ENCODE peak calls at places on chromosomes 11 and 22, in seven cellular contexts. T is fibroblast of the aortic adventitia, U is mammary epithelial cell, B is suprapubic skin, C is ovary, G is A673, O is coronary artery. S is an unnamed sample.

GRCh38 chr11:109808569-109808968 is 284.6 kb upstream of the ZC3H12C start:
- DNase-seq in B (no peak), T (peak), O (no peak), U (peak), C (no peak), G (peak), S (peak)

GRCh38 chr11:72758304-72758689 is 6.1 kb upstream of the ARAP1 start:
- DNase-seq in C (no peak), U (no peak), B (no peak), T (no peak), O (no peak), G (no peak), S (no peak)

GRCh38 chr11:66879583-66879982 is 22.7 kb downstream of the LRFN4 start:
- DNase-seq in C (no peak), U (no peak), O (no peak), T (no peak), G (no peak), B (no peak), S (no peak)

GRCh38 chr11:6656936-6657335 is 1.3 kb upstream of the DCHS1 start:
- DNase-seq in C (no peak), U (no peak), G (no peak), O (no peak), T (no peak), B (no peak), S (no peak)

GRCh38 chr11:129846508-129847335 is 31.1 kb downstream of the TMEM45B start:
- DNase-seq in U (peak), C (no peak), O (no peak), B (no peak), T (peak), G (no peak), S (peak)

GRCh38 chr11:81874627-81875026 is 859.0 kb downstream of the FAM181B start:
- DNase-seq in B (no peak), G (peak), T (no peak), O (no peak), C (no peak), U (no peak), S (no peak)

GRCh38 chr22:41831828-41832552 is 915 bp upstream of the SREBF2 start:
- DNase-seq in G (peak), C (no peak), U (no peak), T (peak), O (no peak), B (no peak), S (no peak)

GRCh38 chr11:45798793-45799441 is 6.0 kb upstream of the SLC35C1 start:
- DNase-seq in G (no peak), C (no peak), T (no peak), U (no peak), O (no peak), B (no peak), S (no peak)

DNA sequence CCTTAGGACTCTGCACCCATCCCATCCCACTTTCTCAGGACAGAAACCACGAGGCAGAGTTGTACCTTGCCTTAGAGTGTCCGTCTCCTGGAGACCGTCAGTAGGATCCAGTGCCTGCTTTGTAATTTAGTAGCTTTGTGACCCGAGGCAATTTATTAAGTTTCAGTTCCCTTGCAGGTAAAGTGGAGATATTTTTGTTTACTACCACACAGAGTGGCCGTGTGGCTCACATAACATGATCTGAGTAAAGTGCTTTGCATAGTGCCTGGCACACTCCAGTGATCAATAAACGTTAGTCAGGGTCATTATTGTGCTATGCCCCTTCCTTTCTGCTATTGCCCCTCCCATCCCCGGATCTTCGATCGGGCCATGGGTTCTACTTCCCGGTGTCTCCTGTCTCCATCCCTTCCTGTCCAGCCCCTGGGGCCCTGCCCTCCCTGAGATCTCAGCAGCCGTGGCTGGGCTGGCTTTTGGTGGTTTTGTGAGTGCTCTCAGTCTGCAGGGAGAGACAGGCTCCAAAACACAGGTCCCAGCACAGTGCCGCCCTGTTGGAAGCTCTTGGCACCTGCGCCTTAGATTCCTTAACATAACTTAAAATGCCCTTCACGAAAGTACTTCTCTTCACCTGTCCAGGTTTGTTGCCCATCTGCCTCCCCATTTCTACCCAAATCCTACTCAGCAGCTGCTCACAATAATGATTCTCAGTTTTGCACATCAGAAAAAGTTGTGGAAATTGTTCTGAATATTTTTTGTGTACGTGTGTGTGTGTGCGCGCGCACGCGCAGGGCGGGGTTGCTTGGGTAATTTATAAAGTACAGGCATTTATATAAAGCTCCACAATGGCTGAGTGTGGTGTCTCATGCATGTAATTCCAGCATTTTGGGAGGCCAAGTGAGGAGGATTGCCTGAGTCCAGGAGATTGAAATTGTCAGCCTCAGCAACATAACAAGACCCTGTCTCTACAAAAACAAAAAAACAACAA is 753.7 kb downstream of the NTM start:
- DNase-seq in O (no peak), T (no peak), B (no peak), U (no peak), C (no peak), G (no peak), S (no peak)
- TF ChIP-seq CTCF in O (no peak), T (no peak), B (no peak), U (peak), C (no peak), G (peak), S (no peak)

GRCh38 chr11:34655335-34656008 is 34.6 kb downstream of the EHF start:
- DNase-seq in U (peak), C (no peak), T (peak), B (no peak), O (no peak), G (no peak), S (peak)

GRCh38 chr11:34654491-34655334 is 33.8 kb downstream of the EHF start:
- DNase-seq in T (peak), B (peak), G (peak), O (peak), U (peak), C (no peak), S (peak)

GRCh38 chr11:34652191-34652958 is 31.5 kb downstream of the EHF start:
- DNase-seq in U (peak), C (no peak), B (no peak), G (no peak), T (no peak), O (no peak), S (no peak)

GRCh38 chr11:34653031-34653430 is 32.1 kb downstream of the EHF start:
- DNase-seq in G (no peak), C (no peak), T (no peak), B (no peak), U (no peak), O (no peak), S (no peak)

DNA sequence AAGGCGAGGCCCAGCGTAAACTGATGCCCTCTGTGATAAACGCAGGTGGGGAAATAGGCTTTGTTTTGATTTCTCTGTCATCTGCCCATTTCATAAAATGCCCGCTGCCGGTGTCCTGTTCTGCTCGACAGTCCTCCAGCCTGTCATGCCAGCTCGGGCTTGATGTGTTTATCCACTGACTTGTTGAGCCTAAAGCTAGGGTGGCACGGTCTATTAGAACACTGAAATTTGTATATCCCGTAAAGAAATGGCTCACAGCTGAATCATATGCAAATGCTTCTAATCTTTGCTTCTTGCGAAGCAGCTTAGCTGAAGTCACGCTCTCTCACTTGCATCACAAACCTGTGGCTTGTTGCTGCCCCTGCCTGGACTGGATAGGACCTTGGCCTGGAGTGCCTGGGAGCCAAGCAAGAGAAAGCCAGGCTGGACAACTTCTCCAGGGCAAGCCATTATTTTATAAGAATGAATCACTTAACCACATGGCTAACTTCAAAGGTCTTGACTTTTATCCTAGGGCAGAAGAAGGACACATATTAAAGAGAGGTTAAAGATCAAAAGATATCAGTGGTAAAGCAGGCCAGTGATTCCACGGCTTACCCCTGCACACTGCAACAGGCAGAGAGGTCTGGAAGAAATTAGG is 33.1 kb downstream of the EHF start:
- DNase-seq in G (peak), O (no peak), T (peak), C (no peak), B (no peak), U (peak), S (peak)
- H3K4me3 ChIP-seq in G (no peak), O (no peak), T (no peak), C (no peak), B (no peak), U (no peak), S (no peak)

GRCh38 chr11:17978553-17979287 is 34.1 kb downstream of the SERGEF start:
- DNase-seq in U (peak), G (peak), C (no peak), B (no peak), O (no peak), T (peak), S (peak)
- TF ChIP-seq CTCF in U (peak), G (peak), C (no peak), B (no peak), O (peak), T (peak), S (peak)

GRCh38 chr11:98047647-98048046 is 973.1 kb upstream of the CNTN5 start:
- DNase-seq in T (no peak), C (no peak), U (no peak), O (no peak), B (no peak), G (no peak), S (no peak)
- H3K4me3 ChIP-seq in T (no peak), C (no peak), U (no peak), O (no peak), B (no peak), G (no peak), S (no peak)

GRCh38 chr11:64608636-64609035 is 17.6 kb downstream of the SLC22A12 start:
- DNase-seq in G (no peak), T (no peak), B (no peak), O (no peak), U (no peak), C (no peak), S (no peak)

GRCh38 chr11:64611961-64612646 is 21.1 kb downstream of the SLC22A12 start:
- DNase-seq in G (no peak), T (no peak), C (no peak), B (no peak), U (peak), O (no peak), S (no peak)

GRCh38 chr11:64611176-64611575 is 20.2 kb downstream of the SLC22A12 start:
- DNase-seq in B (no peak), O (no peak), C (no peak), T (no peak), G (no peak), U (no peak), S (no peak)

GRCh38 chr11:64609436-64610047 is 18.5 kb downstream of the SLC22A12 start:
- DNase-seq in C (no peak), U (no peak), T (no peak), B (no peak), G (peak), O (no peak), S (no peak)

GRCh38 chr11:64610596-64610995 is 19.6 kb downstream of the SLC22A12 start:
- DNase-seq in U (no peak), B (no peak), C (no peak), G (no peak), O (no peak), T (no peak), S (no peak)
- TF ChIP-seq CTCF in U (no peak), B (no peak), C (no peak), G (no peak), O (no peak), T (no peak), S (no peak)

S was measured in AG10803.